ENCODE peak calls at places on chromosome 19, in seven cellular contexts. K is CD8-positive, alpha-beta T cell; O is upper lobe of right lung; F is ovary; B is colonic mucosa; D is neuronal stem cell; Q is breast epithelium. E is an unnamed sample.

GRCh38 chr19:42290523-42291436 is 11.2 kb upstream of the PRR19 start:
- DNase-seq in O (no peak), Q (no peak), K (peak), D (no peak), B (no peak), F (no peak), E (no peak)

GRCh38 chr19:46303702-46304397 is 7.0 kb downstream of the HIF3A start:
- DNase-seq in K (no peak), D (peak), Q (peak), F (peak), O (peak), B (peak), E (no peak)

GRCh38 chr19:475360-475759 is 14.5 kb upstream of the SHC2 start:
- DNase-seq in K (no peak), F (no peak), O (no peak), D (no peak), B (no peak), Q (no peak), E (no peak)

GRCh38 chr19:42480335-42481095 is 37.8 kb upstream of the CXCL17 start:
- DNase-seq in D (no peak), F (no peak), B (no peak), K (no peak), O (no peak), Q (no peak), E (no peak)

GRCh38 chr19:24142771-24143170 is 55.8 kb downstream of the ZNF254 start:
- DNase-seq in B (no peak), D (no peak), F (no peak), Q (no peak), O (no peak), K (no peak), E (no peak)

GRCh38 chr19:17415107-17415506 is 4.7 kb upstream of the MVB12A start:
- DNase-seq in F (peak), Q (no peak), D (no peak), K (no peak), B (no peak), O (no peak), E (no peak)

GRCh38 chr19:8638078-8638619 is 7.7 kb downstream of the NFILZ start:
- DNase-seq in B (no peak), O (peak), F (no peak), Q (no peak), D (no peak), K (no peak), E (peak)

GRCh38 chr19:15780595-15781418 is 6.7 kb upstream of the OR10H5 start:
- DNase-seq in O (no peak), F (peak), B (peak), Q (peak), K (no peak), D (no peak), E (no peak)

GRCh38 chr19:17214531-17215124 is 529 bp upstream of the USE1 start:
- DNase-seq in F (no peak), Q (no peak), B (no peak), O (no peak), D (no peak), K (no peak), E (no peak)

GRCh38 chr19:3671680-3672574 is 28.3 kb downstream of the PIP5K1C start:
- DNase-seq in Q (no peak), O (no peak), D (no peak), B (no peak), K (no peak), F (peak), E (no peak)

GRCh38 chr19:11242864-11243797 is 3.7 kb downstream of the ANGPTL8 start:
- DNase-seq in D (peak), K (peak), Q (peak), B (peak), F (peak), O (peak), E (peak)

GRCh38 chr19:3224346-3225325 is at the start of gene CELF5:
- DNase-seq in O (peak), Q (peak), F (peak), K (peak), B (peak), D (peak), E (no peak)

GRCh38 chr19:39352549-39353285 is 10.5 kb downstream of the SAMD4B start:
- DNase-seq in B (no peak), F (no peak), K (no peak), Q (no peak), D (no peak), O (no peak), E (no peak)

GRCh38 chr19:19721896-19722295 is 11.0 kb downstream of the ZNF14 start:
- DNase-seq in D (no peak), Q (no peak), B (no peak), O (no peak), F (no peak), K (no peak), E (no peak)

GRCh38 chr19:53294786-53295441 is 27.4 kb upstream of the VN1R4 start:
- DNase-seq in K (no peak), B (no peak), F (no peak), O (no peak), D (no peak), Q (no peak), E (no peak)

GRCh38 chr19:6482343-6482686 is 728 bp upstream of the DENND1C start:
- DNase-seq in B (no peak), F (no peak), O (no peak), Q (no peak), D (no peak), K (no peak), E (no peak)

GRCh38 chr19:850221-850978 is 1.7 kb upstream of the ELANE start:
- DNase-seq in K (no peak), O (peak), B (peak), F (peak), D (no peak), Q (peak), E (peak)

GRCh38 chr19:29003641-29004409 is 209.1 kb downstream of the UQCRFS1 start:
- DNase-seq in K (no peak), D (no peak), B (no peak), O (peak), Q (no peak), F (no peak), E (no peak)

GRCh38 chr19:45900661-45901431 is 1.6 kb downstream of the MYPOP start:
- DNase-seq in Q (no peak), D (no peak), K (no peak), O (no peak), B (no peak), F (no peak), E (no peak)

GRCh38 chr19:1468274-1469199 is 10.5 kb downstream of the C19orf25 start:
- DNase-seq in B (no peak), Q (no peak), O (no peak), D (no peak), F (no peak), K (no peak), E (no peak)

GRCh38 chr19:3358919-3359849 is 7.2 kb upstream of the NFIC start:
- DNase-seq in K (peak), Q (no peak), D (no peak), F (peak), O (peak), B (peak), E (no peak)

GRCh38 chr19:14368011-14368513 is 13.2 kb upstream of the ADGRE5 start:
- DNase-seq in D (no peak), Q (no peak), F (no peak), O (no peak), B (no peak), K (no peak), E (no peak)

GRCh38 chr19:14369399-14370168 is 11.7 kb upstream of the ADGRE5 start:
- DNase-seq in D (no peak), F (no peak), O (no peak), B (no peak), K (peak), Q (peak), E (peak)

GRCh38 chr19:14363203-14364097 is 17.8 kb upstream of the ADGRE5 start:
- DNase-seq in K (no peak), B (peak), Q (peak), O (peak), D (peak), F (peak), E (peak)

GRCh38 chr19:14367016-14367415 is 14.2 kb upstream of the ADGRE5 start:
- DNase-seq in O (no peak), Q (no peak), B (no peak), F (no peak), K (no peak), D (no peak), E (no peak)

DNA sequence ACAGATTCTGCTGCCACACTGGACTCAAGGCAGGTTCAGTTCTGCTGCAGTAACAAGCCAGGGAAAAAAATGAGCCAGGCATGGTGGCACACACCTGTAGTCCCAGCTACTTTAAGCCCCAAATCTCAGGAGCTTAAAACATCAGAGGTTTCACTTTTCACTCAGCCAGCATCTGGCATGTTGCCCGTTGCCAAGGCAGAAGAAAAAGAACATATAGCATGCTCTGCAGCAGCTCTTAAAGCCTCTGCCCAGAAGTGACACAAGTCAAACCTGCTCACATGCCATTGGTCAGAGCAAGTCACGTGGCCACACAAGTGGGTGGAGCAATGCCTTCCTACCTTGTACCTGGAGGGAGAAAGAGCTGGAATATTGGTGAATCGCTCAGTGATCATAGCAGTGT is 14.7 kb upstream of the ADGRE5 start:
- DNase-seq in F (peak), D (no peak), B (peak), Q (peak), O (peak), K (peak), E (peak)
- H3K4me3 ChIP-seq in F (no peak), D (no peak), B (peak), Q (no peak), O (no peak), K (no peak), E (no peak)

GRCh38 chr19:9911524-9911923 is 24.8 kb downstream of the OLFM2 start:
- DNase-seq in D (no peak), B (no peak), O (no peak), K (no peak), Q (no peak), F (no peak), E (no peak)

GRCh38 chr19:9914315-9915207 is 21.8 kb downstream of the OLFM2 start:
- DNase-seq in F (peak), Q (peak), B (peak), K (peak), O (peak), D (peak), E (peak)

GRCh38 chr19:9912551-9913236 is 23.6 kb downstream of the OLFM2 start:
- DNase-seq in Q (no peak), D (no peak), F (no peak), K (no peak), O (no peak), B (no peak), E (no peak)

GRCh38 chr19:9913237-9914000 is 22.9 kb downstream of the OLFM2 start:
- DNase-seq in Q (no peak), O (peak), D (no peak), K (no peak), B (no peak), F (no peak), E (no peak)

DNA sequence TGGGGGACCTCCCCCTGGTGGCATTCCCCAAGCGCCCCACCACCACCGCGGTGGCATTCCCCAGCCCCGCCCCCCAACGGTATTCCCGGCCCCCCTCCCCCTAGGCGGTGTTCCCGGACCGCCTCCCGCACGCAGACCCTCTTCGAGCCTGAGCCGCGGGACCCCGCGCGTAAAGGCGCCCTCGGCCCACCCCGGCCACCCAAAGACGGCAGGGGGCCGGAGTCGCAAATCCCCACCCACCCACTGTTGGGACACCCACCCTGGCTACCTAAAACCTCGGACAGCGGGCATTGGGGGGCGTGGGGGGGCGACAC is 22.4 kb downstream of the OLFM2 start:
- DNase-seq in F (no peak), O (no peak), D (no peak), K (no peak), Q (no peak), B (no peak), E (no peak)
- H3K27ac ChIP-seq in F (no peak), O (no peak), D (no peak), K (no peak), Q (no peak), B (no peak), E (no peak)

DNA sequence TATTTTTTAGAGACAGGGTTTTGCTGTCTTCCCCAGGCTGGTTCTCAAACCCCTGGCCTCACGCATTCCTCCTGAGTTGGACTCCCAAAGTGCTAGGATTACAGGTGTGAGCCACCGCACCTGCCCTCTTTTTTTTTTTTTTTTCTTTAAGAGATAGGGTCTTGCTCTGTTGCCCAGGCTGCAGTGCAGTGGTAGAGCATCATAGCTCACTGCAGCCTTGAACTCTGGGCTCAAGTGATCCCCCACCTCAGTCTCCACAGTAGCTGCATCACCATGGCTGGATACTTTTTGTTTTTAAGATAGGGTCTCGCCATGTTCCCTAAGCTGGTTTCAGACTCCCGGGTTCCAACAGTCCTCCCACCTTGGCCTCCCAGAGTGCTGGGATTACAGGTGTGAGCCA is 1.5 kb downstream of the KCNJ14 start:
- DNase-seq in B (no peak), D (no peak), O (no peak), F (no peak), Q (no peak), K (no peak), E (no peak)
- H3K4me3 ChIP-seq in B (no peak), D (no peak), O (no peak), F (no peak), Q (no peak), K (no peak), E (no peak)

GRCh38 chr19:38035515-38036495 is 128.8 kb downstream of the SIPA1L3 start:
- DNase-seq in Q (no peak), O (no peak), D (no peak), F (no peak), B (no peak), K (no peak), E (no peak)
- H3K27ac ChIP-seq in Q (no peak), O (no peak), D (no peak), F (no peak), B (no peak), K (no peak), E (no peak)

GRCh38 chr19:12782424-12783225 is 7.3 kb upstream of the HOOK2 start:
- DNase-seq in B (peak), Q (peak), O (peak), F (peak), D (no peak), K (peak), E (peak)

GRCh38 chr19:12783226-12783848 is 7.9 kb upstream of the JUNB start:
- DNase-seq in F (no peak), B (no peak), K (no peak), Q (no peak), D (no peak), O (no peak), E (no peak)

GRCh38 chr19:12784394-12784870 is 6.9 kb upstream of the JUNB start:
- DNase-seq in O (no peak), Q (no peak), D (no peak), K (no peak), F (no peak), B (no peak), E (no peak)

GRCh38 chr19:12783849-12784393 is 7.4 kb upstream of the JUNB start:
- DNase-seq in F (peak), B (peak), Q (peak), O (peak), K (no peak), D (no peak), E (peak)

DNA sequence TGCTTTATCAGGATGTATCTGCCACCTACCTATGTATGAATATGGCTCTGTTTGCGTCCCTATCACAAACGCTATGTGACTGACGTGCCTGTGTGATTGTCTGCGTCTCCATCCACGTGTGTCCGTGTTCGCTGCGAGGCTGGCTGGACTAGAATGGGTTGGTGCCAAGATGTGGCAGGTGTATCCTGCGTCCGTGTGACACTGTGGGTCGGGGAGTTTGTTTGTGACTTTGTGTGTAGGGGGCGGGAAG is 6.7 kb upstream of the HOOK2 start:
- DNase-seq in Q (no peak), K (no peak), O (no peak), B (no peak), F (no peak), D (no peak), E (no peak)
- H3K4me3 ChIP-seq in Q (peak), K (peak), O (peak), B (peak), F (peak), D (peak), E (peak)

DNA sequence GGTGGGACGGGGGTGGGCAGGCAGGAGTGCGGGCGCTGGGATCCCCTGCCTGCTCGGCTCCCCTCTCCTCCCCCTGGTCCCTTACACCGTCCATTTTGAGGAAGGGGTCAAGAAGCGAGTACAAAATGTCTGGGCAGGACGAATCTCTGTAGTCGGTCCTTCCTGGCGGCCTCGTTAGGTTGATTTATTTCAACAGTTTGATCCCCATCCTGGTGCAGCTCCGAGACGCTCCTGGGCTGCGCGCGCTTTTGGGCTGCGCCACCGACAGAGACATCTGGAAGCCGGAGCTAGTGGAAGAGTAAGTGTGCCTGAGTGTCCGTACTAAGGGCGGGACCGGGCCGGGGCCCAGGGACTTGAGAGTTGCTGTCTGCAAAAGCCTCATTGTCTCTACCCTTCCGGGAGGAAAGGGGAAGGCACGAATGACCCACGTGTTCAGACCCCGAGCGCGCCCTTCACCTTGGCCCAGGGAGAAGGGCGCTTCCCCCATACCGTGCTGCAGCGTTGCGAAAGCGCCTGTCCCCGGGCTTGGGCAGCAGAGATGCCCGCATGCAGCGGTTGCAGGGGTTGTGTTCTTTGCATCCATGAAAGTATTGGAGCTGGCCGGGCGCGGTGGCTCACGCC is 1.8 kb downstream of the ZNF114 start:
- DNase-seq in O (peak), B (peak), Q (no peak), K (no peak), D (peak), F (no peak), E (no peak)
- H3K27ac ChIP-seq in O (peak), B (no peak), Q (no peak), K (no peak), D (peak), F (no peak), E (no peak)

GRCh38 chr19:56746367-56746766 is 74.8 kb upstream of the ZNF835 start:
- DNase-seq in B (no peak), Q (no peak), O (no peak), D (no peak), K (no peak), F (no peak), E (no peak)

GRCh38 chr19:56748443-56748842 is 76.9 kb upstream of the ZNF835 start:
- DNase-seq in Q (no peak), D (peak), O (no peak), B (no peak), K (no peak), F (peak), E (no peak)

GRCh38 chr19:56750658-56751057 is 79.1 kb upstream of the ZNF835 start:
- DNase-seq in B (no peak), O (no peak), D (no peak), K (no peak), Q (no peak), F (no peak), E (no peak)

GRCh38 chr19:56751078-56751489 is 79.5 kb upstream of the ZNF835 start:
- DNase-seq in O (no peak), F (peak), B (no peak), D (peak), K (no peak), Q (no peak), E (no peak)
- H3K4me3 ChIP-seq in O (no peak), F (no peak), B (no peak), D (no peak), K (no peak), Q (no peak), E (no peak)